ENCODE peak calls at places on chromosomes 5 and 9, in four cellular contexts. O, S, P and B are unnamed samples.

GRCh38 chr9:125233678-125234077 is 7.5 kb downstream of the HSPA5 start:
- DNase-seq in S (no peak), O (no peak), P (no peak), B (peak)

GRCh38 chr5:180487556-180487955 is 6.6 kb upstream of the CNOT6 start:
- DNase-seq in P (no peak), O (no peak), S (no peak), B (no peak)

GRCh38 chr5:7849531-7850240 is 1.2 kb downstream of the CFAP90 start:
- DNase-seq in S (peak), O (no peak), P (no peak), B (no peak)

GRCh38 chr9:133347515-133347984 is 381 bp downstream of the MED22 start:
- DNase-seq in S (no peak), O (no peak), P (no peak), B (no peak)

GRCh38 chr5:68424799-68425537 is 209.4 kb downstream of the PIK3R1 start:
- DNase-seq in S (no peak), O (peak), P (no peak), B (no peak)

GRCh38 chr5:81081461-81081835 is 121.3 kb downstream of the RASGRF2 start:
- DNase-seq in P (no peak), O (no peak), S (no peak), B (no peak)

GRCh38 chr9:88954073-88954472 is 37.2 kb upstream of the S1PR3 start:
- DNase-seq in O (no peak), S (no peak), P (no peak), B (no peak)

GRCh38 chr5:180135128-180135955 is 63.8 kb upstream of the RNF130 start:
- DNase-seq in O (peak), S (no peak), P (no peak), B (no peak)

GRCh38 chr5:86974910-86975309 is 292.8 kb upstream of the RASA1 start:
- DNase-seq in S (no peak), O (no peak), P (no peak), B (no peak)

GRCh38 chr9:98075332-98075805 is 18.8 kb downstream of the NANS start:
- DNase-seq in O (peak), S (no peak), P (no peak), B (no peak)

GRCh38 chr9:113963017-113963620 is 87.0 kb downstream of the ZNF618 start:
- DNase-seq in S (peak), O (peak), P (peak), B (no peak)

GRCh38 chr9:95772320-95773060 is 103.0 kb upstream of the ERCC6L2 start:
- DNase-seq in P (no peak), O (no peak), S (peak), B (no peak)

GRCh38 chr9:849431-849830 is 7.9 kb downstream of the DMRT1 start:
- DNase-seq in P (no peak), S (no peak), O (no peak), B (no peak)

GRCh38 chr9:852539-852938 is 11.0 kb downstream of the DMRT1 start:
- DNase-seq in S (no peak), P (no peak), O (no peak), B (no peak)

GRCh38 chr9:846852-847251 is 5.4 kb downstream of the DMRT1 start:
- DNase-seq in P (no peak), O (peak), S (no peak), B (no peak)

GRCh38 chr9:842918-843468 is 1.5 kb downstream of the DMRT1 start:
- DNase-seq in P (no peak), S (no peak), O (no peak), B (no peak)

DNA sequence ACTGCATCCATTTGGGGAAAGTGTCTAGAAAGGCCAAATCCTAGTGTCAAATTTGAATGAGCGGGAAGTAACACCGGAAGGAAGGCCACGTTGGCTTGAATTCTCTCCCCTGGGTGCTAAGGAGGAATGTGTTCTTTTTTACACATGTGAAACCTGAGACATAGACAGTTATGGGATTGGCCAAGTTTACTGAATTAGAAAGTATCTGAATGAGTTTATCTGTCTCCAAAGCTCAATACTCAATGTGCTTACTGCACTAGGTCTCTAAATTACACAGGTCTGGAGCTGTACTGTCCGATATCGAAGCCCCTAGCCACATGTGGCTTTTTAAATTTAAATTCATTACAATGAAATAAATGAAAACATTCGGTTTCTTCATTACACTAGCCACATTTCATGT is 6.0 kb downstream of the DMRT1 start:
- DNase-seq in O (no peak), S (no peak), P (no peak), B (no peak)
- TF ChIP-seq TCF7L2 in O (no peak), S (no peak), P (no peak), B (no peak)

DNA sequence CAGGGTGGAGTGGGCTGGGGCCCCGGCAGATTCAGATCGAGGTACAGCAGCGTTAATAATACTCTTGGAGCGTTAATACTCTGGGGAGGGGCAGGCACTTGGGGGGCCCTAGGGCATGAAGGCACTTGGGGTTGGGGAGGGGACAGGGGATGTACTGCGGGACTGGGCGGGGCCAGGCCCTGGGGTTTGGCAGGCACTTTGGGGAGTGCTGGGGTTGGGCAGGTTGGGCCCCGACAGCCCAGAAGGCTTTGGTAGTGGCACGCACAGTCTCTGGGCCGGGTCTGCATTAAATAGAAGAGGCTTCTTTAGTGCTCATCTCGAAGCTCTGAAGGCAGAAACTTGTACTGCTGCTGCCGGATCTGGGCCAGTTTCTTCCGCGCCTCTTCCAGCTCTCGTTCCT is 7.8 kb upstream of the TPM2 start:
- DNase-seq in O (no peak), S (no peak), P (no peak), B (no peak)
- TF ChIP-seq SIN3A in O (no peak), S (no peak), P (no peak), B (no peak)

GRCh38 chr9:136618578-136619547 is 43.9 kb upstream of the EGFL7 start:
- DNase-seq in O (no peak), P (no peak), S (no peak), B (no peak)
- TF ChIP-seq TCF7L2 in O (no peak), P (no peak), S (no peak), B (no peak)

DNA sequence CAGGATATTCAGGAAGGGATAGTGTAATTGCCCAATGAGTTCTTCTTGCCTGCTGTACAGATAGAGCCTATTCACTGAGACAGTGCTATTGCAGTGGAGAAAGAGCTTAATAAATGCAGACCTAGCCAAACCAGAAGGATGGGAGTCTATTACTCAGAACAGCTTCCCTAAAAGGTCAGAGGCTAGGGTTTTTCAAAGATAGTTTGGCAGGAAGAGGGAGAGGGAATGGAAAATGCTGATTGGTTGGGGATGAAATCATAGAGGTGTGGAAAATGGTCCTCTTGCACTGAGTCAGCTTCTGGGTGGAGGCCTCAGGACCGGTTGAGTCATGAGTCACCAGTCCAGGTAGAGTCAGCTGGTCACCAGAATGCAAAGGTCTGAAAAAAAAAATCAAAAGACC is 154.1 kb downstream of the GPBP1 start:
- DNase-seq in S (peak), O (peak), P (no peak), B (no peak)
- TF ChIP-seq SIN3A in S (no peak), O (no peak), P (no peak), B (no peak)